ENCODE peak calls at places on chromosome 19, in six cellular contexts. One of them, this sample, is unnamed.

GRCh38 chr19:1945899-1946298 is 4.9 kb downstream of the CSNK1G2 start:
- DNase-seq in AG20443: peak; percentile 59
- DNase-seq in cerebellar cortex: no peak
- DNase-seq in heart right ventricle: no peak
- DNase-seq in brain microvascular endothelial cell: no peak
- DNase-seq in GM04504: no peak
- DNase-seq in this sample: peak; percentile 34

GRCh38 chr19:38386300-38386967 is 1.4 kb downstream of the GGN start:
- DNase-seq in brain microvascular endothelial cell: no peak
- DNase-seq in heart right ventricle: no peak
- DNase-seq in GM04504: no peak
- DNase-seq in cerebellar cortex: no peak
- DNase-seq in AG20443: no peak
- DNase-seq in this sample: no peak

GRCh38 chr19:18317998-18318800 is 4.7 kb downstream of the LSM4 start:
- DNase-seq in AG20443: peak; percentile 3
- DNase-seq in cerebellar cortex: no peak
- DNase-seq in brain microvascular endothelial cell: no peak
- DNase-seq in heart right ventricle: peak; percentile 30
- DNase-seq in GM04504: no peak
- DNase-seq in this sample: no peak

GRCh38 chr19:9032136-9032626 is 22.0 kb upstream of the MUC16 start:
- DNase-seq in heart right ventricle: no peak
- DNase-seq in GM04504: no peak
- DNase-seq in cerebellar cortex: no peak
- DNase-seq in AG20443: no peak
- DNase-seq in brain microvascular endothelial cell: no peak
- DNase-seq in this sample: no peak

GRCh38 chr19:611506-611869 is 21.8 kb downstream of the HCN2 start:
- DNase-seq in brain microvascular endothelial cell: peak; percentile 98
- DNase-seq in heart right ventricle: no peak
- DNase-seq in cerebellar cortex: no peak
- DNase-seq in AG20443: peak; percentile 85
- DNase-seq in GM04504: peak; percentile 70
- DNase-seq in this sample: peak; percentile 76

GRCh38 chr19:29882719-29883105 is 59.3 kb upstream of the URI1 start:
- DNase-seq in cerebellar cortex: no peak
- DNase-seq in heart right ventricle: no peak
- DNase-seq in brain microvascular endothelial cell: no peak
- DNase-seq in GM04504: no peak
- DNase-seq in AG20443: no peak
- DNase-seq in this sample: no peak

GRCh38 chr19:9461938-9462337 is 26.6 kb upstream of the ZNF266 start:
- DNase-seq in GM04504: no peak
- DNase-seq in heart right ventricle: no peak
- DNase-seq in cerebellar cortex: no peak
- DNase-seq in AG20443: no peak
- DNase-seq in brain microvascular endothelial cell: no peak
- DNase-seq in this sample: no peak

GRCh38 chr19:53552001-53552721 is 14.2 kb downstream of the ZNF331 start:
- DNase-seq in GM04504: no peak
- DNase-seq in heart right ventricle: no peak
- DNase-seq in AG20443: no peak
- DNase-seq in cerebellar cortex: no peak
- DNase-seq in brain microvascular endothelial cell: no peak
- DNase-seq in this sample: no peak

GRCh38 chr19:3196064-3196932 is 10.6 kb downstream of the NCLN start:
- DNase-seq in brain microvascular endothelial cell: no peak
- DNase-seq in heart right ventricle: no peak
- DNase-seq in AG20443: no peak
- DNase-seq in GM04504: no peak
- DNase-seq in cerebellar cortex: peak; percentile 77
- DNase-seq in this sample: no peak

GRCh38 chr19:30223866-30224688 is 148.1 kb upstream of the ZNF536 start:
- DNase-seq in GM04504: no peak
- DNase-seq in brain microvascular endothelial cell: no peak
- DNase-seq in heart right ventricle: no peak
- DNase-seq in cerebellar cortex: peak; percentile 54
- DNase-seq in AG20443: no peak
- DNase-seq in this sample: no peak

GRCh38 chr19:53555352-53555751 is 17.4 kb downstream of the ZNF331 start:
- DNase-seq in heart right ventricle: no peak
- DNase-seq in brain microvascular endothelial cell: no peak
- DNase-seq in AG20443: no peak
- DNase-seq in cerebellar cortex: no peak
- DNase-seq in GM04504: no peak
- DNase-seq in this sample: no peak

GRCh38 chr19:46015080-46015960 is 7.5 kb downstream of the PGLYRP1 start:
- DNase-seq in heart right ventricle: peak; percentile 54
- DNase-seq in brain microvascular endothelial cell: no peak
- DNase-seq in GM04504: no peak
- DNase-seq in AG20443: peak; percentile 65
- DNase-seq in cerebellar cortex: peak; percentile 35
- DNase-seq in this sample: peak; percentile 82

GRCh38 chr19:12162513-12162881 is 399 bp upstream of the ZNF136 start:
- DNase-seq in brain microvascular endothelial cell: no peak
- DNase-seq in heart right ventricle: no peak
- DNase-seq in cerebellar cortex: no peak
- DNase-seq in GM04504: no peak
- DNase-seq in AG20443: no peak
- DNase-seq in this sample: no peak

GRCh38 chr19:28169168-28169862 is 1043.6 kb downstream of the UQCRFS1 start:
- DNase-seq in AG20443: no peak
- DNase-seq in heart right ventricle: no peak
- DNase-seq in brain microvascular endothelial cell: no peak
- DNase-seq in cerebellar cortex: peak; percentile 37
- DNase-seq in GM04504: no peak
- DNase-seq in this sample: no peak

GRCh38 chr19:48290341-48290922 is 20.6 kb downstream of the ZNF114 start:
- DNase-seq in AG20443: peak; percentile 58
- DNase-seq in cerebellar cortex: peak; percentile 44
- DNase-seq in GM04504: no peak
- DNase-seq in heart right ventricle: no peak
- DNase-seq in brain microvascular endothelial cell: peak; percentile 53
- DNase-seq in this sample: peak; percentile 55

GRCh38 chr19:28737021-28737525 is 475.9 kb downstream of the UQCRFS1 start:
- DNase-seq in brain microvascular endothelial cell: peak; percentile 24
- DNase-seq in cerebellar cortex: peak; percentile 46
- DNase-seq in AG20443: peak; percentile 70
- DNase-seq in GM04504: peak; percentile 28
- DNase-seq in heart right ventricle: no peak
- DNase-seq in this sample: peak; percentile 20

GRCh38 chr19:32406161-32407003 is 812 bp downstream of the DPY19L3 start:
- DNase-seq in GM04504: no peak
- DNase-seq in AG20443: no peak
- DNase-seq in brain microvascular endothelial cell: no peak
- DNase-seq in cerebellar cortex: peak; percentile 9
- DNase-seq in heart right ventricle: no peak
- DNase-seq in this sample: no peak

GRCh38 chr19:14478113-14478545 is 3.0 kb upstream of the PTGER1 start:
- DNase-seq in heart right ventricle: no peak
- DNase-seq in AG20443: no peak
- DNase-seq in GM04504: no peak
- DNase-seq in brain microvascular endothelial cell: no peak
- DNase-seq in cerebellar cortex: no peak
- DNase-seq in this sample: no peak

GRCh38 chr19:19385900-19386339 is 19.6 kb upstream of the GATAD2A start:
- DNase-seq in brain microvascular endothelial cell: no peak
- DNase-seq in heart right ventricle: no peak
- DNase-seq in GM04504: no peak
- DNase-seq in cerebellar cortex: no peak
- DNase-seq in AG20443: no peak
- DNase-seq in this sample: no peak

GRCh38 chr19:43704002-43704705 is 11.7 kb upstream of the IRGC start:
- DNase-seq in brain microvascular endothelial cell: no peak
- DNase-seq in heart right ventricle: no peak
- DNase-seq in AG20443: no peak
- DNase-seq in cerebellar cortex: no peak
- DNase-seq in GM04504: no peak
- DNase-seq in this sample: no peak

This sample was measured in RWPE1.